ENCODE peak calls at places on chromosomes 5 and 9, in eight cellular contexts. One of them, this sample, is unnamed.

GRCh38 chr9:131886839-131887238 is 147.0 kb upstream of the RAPGEF1 start:
- DNase-seq in HCT116: no peak
- DNase-seq in H1: no peak
- DNase-seq in K562: no peak
- DNase-seq in HepG2: no peak
- DNase-seq in endothelial cell of umbilical vein: no peak
- DNase-seq in GM12878: no peak
- DNase-seq in A549: no peak
- DNase-seq in this sample: no peak

GRCh38 chr9:17191095-17191494 is 56.3 kb downstream of the CNTLN start:
- DNase-seq in HepG2: no peak
- DNase-seq in GM12878: no peak
- DNase-seq in H1: no peak
- DNase-seq in HCT116: no peak
- DNase-seq in A549: no peak
- DNase-seq in K562: no peak
- DNase-seq in endothelial cell of umbilical vein: peak; percentile 45
- DNase-seq in this sample: no peak

GRCh38 chr9:105245720-105246161 is 1.3 kb downstream of the SLC44A1 start:
- DNase-seq in K562: no peak
- DNase-seq in endothelial cell of umbilical vein: peak; percentile 40
- DNase-seq in HCT116: no peak
- DNase-seq in H1: no peak
- DNase-seq in GM12878: no peak
- DNase-seq in HepG2: no peak
- DNase-seq in A549: no peak
- DNase-seq in this sample: no peak

GRCh38 chr9:61671276-61671973 is 481.6 kb downstream of the SPATA31A7 start:
- DNase-seq in GM12878: no peak
- DNase-seq in endothelial cell of umbilical vein: peak; percentile 2
- DNase-seq in HCT116: no peak
- DNase-seq in H1: no peak
- DNase-seq in HepG2: no peak
- DNase-seq in K562: no peak
- DNase-seq in A549: no peak
- DNase-seq in this sample: no peak

GRCh38 chr9:33431420-33431819 is 16.0 kb downstream of the AQP3 start:
- DNase-seq in H1: no peak
- DNase-seq in HCT116: no peak
- DNase-seq in K562: no peak
- DNase-seq in HepG2: no peak
- DNase-seq in endothelial cell of umbilical vein: no peak
- DNase-seq in A549: no peak
- DNase-seq in GM12878: no peak
- DNase-seq in this sample: no peak

GRCh38 chr5:131536211-131536826 is 98.7 kb downstream of the RAPGEF6 start:
- DNase-seq in K562: peak; percentile 28
- DNase-seq in endothelial cell of umbilical vein: peak; percentile 10
- DNase-seq in H1: no peak
- DNase-seq in A549: no peak
- DNase-seq in HepG2: no peak
- DNase-seq in GM12878: peak; percentile 66
- DNase-seq in HCT116: no peak
- DNase-seq in this sample: peak; percentile 72

GRCh38 chr5:39015743-39016586 is 58.2 kb downstream of the RICTOR start:
- DNase-seq in A549: peak; percentile 40
- DNase-seq in GM12878: no peak
- DNase-seq in H1: no peak
- DNase-seq in K562: no peak
- DNase-seq in HepG2: peak; percentile 14
- DNase-seq in HCT116: no peak
- DNase-seq in endothelial cell of umbilical vein: no peak
- DNase-seq in this sample: no peak

GRCh38 chr5:95261369-95262175 is 23.3 kb downstream of the MCTP1 start:
- DNase-seq in K562: peak; percentile 31
- DNase-seq in HepG2: peak; percentile 37
- DNase-seq in H1: no peak
- DNase-seq in A549: peak; percentile 36
- DNase-seq in HCT116: no peak
- DNase-seq in endothelial cell of umbilical vein: peak; percentile 72
- DNase-seq in GM12878: no peak
- DNase-seq in this sample: peak; percentile 73

GRCh38 chr9:35537898-35538297 is 48.0 kb downstream of the RUSC2 start:
- DNase-seq in HCT116: no peak
- DNase-seq in K562: no peak
- DNase-seq in HepG2: no peak
- DNase-seq in endothelial cell of umbilical vein: no peak
- DNase-seq in A549: no peak
- DNase-seq in H1: no peak
- DNase-seq in GM12878: no peak
- DNase-seq in this sample: no peak

GRCh38 chr9:33695856-33696255 is 99.5 kb upstream of the PRSS3 start:
- DNase-seq in HepG2: no peak
- DNase-seq in K562: no peak
- DNase-seq in GM12878: no peak
- DNase-seq in A549: no peak
- DNase-seq in HCT116: no peak
- DNase-seq in endothelial cell of umbilical vein: no peak
- DNase-seq in H1: no peak
- DNase-seq in this sample: no peak

GRCh38 chr5:39104221-39104620 is 30.0 kb upstream of the RICTOR start:
- DNase-seq in H1: no peak
- DNase-seq in K562: no peak
- DNase-seq in A549: no peak
- DNase-seq in HepG2: no peak
- DNase-seq in endothelial cell of umbilical vein: no peak
- DNase-seq in HCT116: no peak
- DNase-seq in GM12878: no peak
- DNase-seq in this sample: no peak

GRCh38 chr9:77161966-77162365 is 15.4 kb upstream of the VPS13A start:
- DNase-seq in H1: no peak
- DNase-seq in K562: no peak
- DNase-seq in HepG2: no peak
- DNase-seq in endothelial cell of umbilical vein: no peak
- DNase-seq in HCT116: no peak
- DNase-seq in GM12878: no peak
- DNase-seq in A549: no peak
- DNase-seq in this sample: no peak

GRCh38 chr5:148794729-148795590 is 31.5 kb upstream of the ADRB2 start:
- DNase-seq in A549: no peak
- DNase-seq in H1: no peak
- DNase-seq in HepG2: no peak
- DNase-seq in endothelial cell of umbilical vein: no peak
- DNase-seq in HCT116: no peak
- DNase-seq in K562: no peak
- DNase-seq in GM12878: no peak
- DNase-seq in this sample: peak; percentile 95

GRCh38 chr5:31137676-31138075 is 55.8 kb upstream of the CDH6 start:
- DNase-seq in H1: no peak
- DNase-seq in HCT116: no peak
- DNase-seq in HepG2: no peak
- DNase-seq in GM12878: no peak
- DNase-seq in endothelial cell of umbilical vein: no peak
- DNase-seq in K562: no peak
- DNase-seq in A549: no peak
- DNase-seq in this sample: no peak

GRCh38 chr9:92501671-92502393 is 19.5 kb upstream of the ASPN start:
- DNase-seq in K562: peak; percentile 51
- DNase-seq in endothelial cell of umbilical vein: peak; percentile 45
- DNase-seq in HepG2: peak; percentile 46
- DNase-seq in A549: peak; percentile 65
- DNase-seq in H1: no peak
- DNase-seq in GM12878: no peak
- DNase-seq in HCT116: peak; percentile 52
- DNase-seq in this sample: peak; percentile 53

GRCh38 chr5:97636766-97637165 is 453.7 kb upstream of the RIOK2 start:
- DNase-seq in A549: no peak
- DNase-seq in HepG2: no peak
- DNase-seq in GM12878: no peak
- DNase-seq in K562: no peak
- DNase-seq in endothelial cell of umbilical vein: no peak
- DNase-seq in H1: no peak
- DNase-seq in HCT116: no peak
- DNase-seq in this sample: no peak

GRCh38 chr9:2469681-2470141 is 151.9 kb upstream of the VLDLR start:
- DNase-seq in GM12878: peak; percentile 7
- DNase-seq in endothelial cell of umbilical vein: peak; percentile 68
- DNase-seq in H1: peak; percentile 5
- DNase-seq in HepG2: no peak
- DNase-seq in HCT116: no peak
- DNase-seq in A549: peak; percentile 48
- DNase-seq in K562: no peak
- DNase-seq in this sample: peak; percentile 76

GRCh38 chr9:130565792-130566191 is 13.6 kb upstream of the FUBP3 start:
- DNase-seq in HepG2: no peak
- DNase-seq in HCT116: no peak
- DNase-seq in GM12878: no peak
- DNase-seq in K562: no peak
- DNase-seq in H1: no peak
- DNase-seq in endothelial cell of umbilical vein: no peak
- DNase-seq in A549: no peak
- DNase-seq in this sample: peak; percentile 49

GRCh38 chr5:6905883-6906282 is 192.7 kb downstream of the TENT4A start:
- DNase-seq in endothelial cell of umbilical vein: no peak
- DNase-seq in HCT116: no peak
- DNase-seq in K562: no peak
- DNase-seq in H1: no peak
- DNase-seq in A549: peak; percentile 8
- DNase-seq in GM12878: no peak
- DNase-seq in HepG2: no peak
- DNase-seq in this sample: no peak

GRCh38 chr5:168413062-168413461 is 73.2 kb upstream of the RARS1 start:
- DNase-seq in HCT116: peak; percentile 58
- DNase-seq in endothelial cell of umbilical vein: no peak
- DNase-seq in GM12878: no peak
- DNase-seq in HepG2: no peak
- DNase-seq in H1: no peak
- DNase-seq in A549: no peak
- DNase-seq in K562: no peak
- DNase-seq in this sample: no peak

GRCh38 chr5:72999916-73000315 is 44.1 kb downstream of the FCHO2 start:
- DNase-seq in H1: no peak
- DNase-seq in endothelial cell of umbilical vein: no peak
- DNase-seq in K562: no peak
- DNase-seq in A549: no peak
- DNase-seq in GM12878: no peak
- DNase-seq in HCT116: no peak
- DNase-seq in HepG2: no peak
- DNase-seq in this sample: no peak

GRCh38 chr5:72991394-72991793 is 35.6 kb downstream of the FCHO2 start:
- DNase-seq in HCT116: no peak
- DNase-seq in GM12878: no peak
- DNase-seq in endothelial cell of umbilical vein: no peak
- DNase-seq in H1: no peak
- DNase-seq in A549: no peak
- DNase-seq in HepG2: no peak
- DNase-seq in K562: no peak
- DNase-seq in this sample: no peak

GRCh38 chr5:72994578-72994977 is 38.7 kb downstream of the FCHO2 start:
- DNase-seq in HepG2: no peak
- DNase-seq in HCT116: no peak
- DNase-seq in H1: no peak
- DNase-seq in GM12878: no peak
- DNase-seq in K562: no peak
- DNase-seq in A549: no peak
- DNase-seq in endothelial cell of umbilical vein: no peak
- DNase-seq in this sample: no peak

GRCh38 chr5:72996632-72997031 is 40.8 kb downstream of the FCHO2 start:
- DNase-seq in endothelial cell of umbilical vein: no peak
- DNase-seq in H1: no peak
- DNase-seq in HCT116: no peak
- DNase-seq in GM12878: no peak
- DNase-seq in A549: no peak
- DNase-seq in HepG2: no peak
- DNase-seq in K562: no peak
- DNase-seq in this sample: no peak
- H3K4me3 ChIP-seq in endothelial cell of umbilical vein: no peak overlapping the region
- H3K4me3 ChIP-seq in H1: no peak overlapping the region
- H3K4me3 ChIP-seq in HCT116: no peak overlapping the region
- H3K4me3 ChIP-seq in GM12878: no peak overlapping the region
- H3K4me3 ChIP-seq in A549: no peak overlapping the region
- H3K4me3 ChIP-seq in HepG2: no peak overlapping the region
- H3K4me3 ChIP-seq in K562: no peak overlapping the region
- H3K4me3 ChIP-seq in this sample: no peak overlapping the region

GRCh38 chr5:179227196-179227577 is 118.1 kb downstream of the ADAMTS2 start:
- DNase-seq in H1: no peak
- DNase-seq in GM12878: no peak
- DNase-seq in A549: no peak
- DNase-seq in endothelial cell of umbilical vein: no peak
- DNase-seq in K562: no peak
- DNase-seq in HCT116: no peak
- DNase-seq in HepG2: no peak
- DNase-seq in this sample: no peak

GRCh38 chr5:179228341-179229121 is 116.7 kb downstream of the ADAMTS2 start:
- DNase-seq in A549: no peak
- DNase-seq in HCT116: no peak
- DNase-seq in H1: no peak
- DNase-seq in endothelial cell of umbilical vein: no peak
- DNase-seq in GM12878: no peak
- DNase-seq in HepG2: no peak
- DNase-seq in K562: no peak
- DNase-seq in this sample: no peak

GRCh38 chr5:179225387-179225786 is 119.9 kb downstream of the ADAMTS2 start:
- DNase-seq in endothelial cell of umbilical vein: no peak
- DNase-seq in HCT116: no peak
- DNase-seq in H1: no peak
- DNase-seq in HepG2: no peak
- DNase-seq in GM12878: no peak
- DNase-seq in A549: no peak
- DNase-seq in K562: no peak
- DNase-seq in this sample: no peak

GRCh38 chr5:179227578-179228311 is 117.5 kb downstream of the ADAMTS2 start:
- DNase-seq in endothelial cell of umbilical vein: no peak
- DNase-seq in GM12878: no peak
- DNase-seq in K562: no peak
- DNase-seq in A549: no peak
- DNase-seq in HepG2: no peak
- DNase-seq in HCT116: no peak
- DNase-seq in H1: no peak
- DNase-seq in this sample: no peak

GRCh38 chr5:179226696-179227095 is 118.6 kb downstream of the ADAMTS2 start:
- DNase-seq in endothelial cell of umbilical vein: no peak
- DNase-seq in A549: no peak
- DNase-seq in GM12878: no peak
- DNase-seq in H1: no peak
- DNase-seq in K562: no peak
- DNase-seq in HCT116: no peak
- DNase-seq in HepG2: no peak
- DNase-seq in this sample: no peak
- TF ChIP-seq MAX in endothelial cell of umbilical vein: no peak
- TF ChIP-seq MAX in A549: no peak
- TF ChIP-seq MAX in GM12878: no peak
- TF ChIP-seq MAX in H1: no peak
- TF ChIP-seq MAX in K562: no peak
- TF ChIP-seq MAX in HCT116: no peak
- TF ChIP-seq MAX in HepG2: no peak
- TF ChIP-seq MAX in this sample: no peak

GRCh38 chr5:72917371-72917776 is 38.5 kb upstream of the FCHO2 start:
- DNase-seq in GM12878: no peak
- DNase-seq in HepG2: no peak
- DNase-seq in HCT116: no peak
- DNase-seq in A549: no peak
- DNase-seq in K562: no peak
- DNase-seq in endothelial cell of umbilical vein: no peak
- DNase-seq in H1: no peak
- DNase-seq in this sample: no peak
- TF ChIP-seq POLR2A in GM12878: no peak
- TF ChIP-seq POLR2A in HepG2: no peak
- TF ChIP-seq POLR2A in HCT116: no peak
- TF ChIP-seq POLR2A in A549: no peak
- TF ChIP-seq POLR2A in K562: peak; percentile 54
- TF ChIP-seq POLR2A in endothelial cell of umbilical vein: peak; percentile 69
- TF ChIP-seq POLR2A in H1: no peak
- TF ChIP-seq POLR2A in this sample: no peak

GRCh38 chr9:73889023-73889422 is 608.1 kb upstream of the RORB start:
- DNase-seq in K562: no peak
- DNase-seq in GM12878: no peak
- DNase-seq in endothelial cell of umbilical vein: no peak
- DNase-seq in A549: no peak
- DNase-seq in HCT116: no peak
- DNase-seq in H1: no peak
- DNase-seq in HepG2: no peak
- DNase-seq in this sample: no peak
- H3K4me3 ChIP-seq in K562: no peak overlapping the region
- H3K4me3 ChIP-seq in GM12878: no peak overlapping the region
- H3K4me3 ChIP-seq in endothelial cell of umbilical vein: no peak overlapping the region
- H3K4me3 ChIP-seq in A549: no peak overlapping the region
- H3K4me3 ChIP-seq in HCT116: no peak overlapping the region
- H3K4me3 ChIP-seq in H1: no peak overlapping the region
- H3K4me3 ChIP-seq in HepG2: no peak overlapping the region
- H3K4me3 ChIP-seq in this sample: no peak overlapping the region